ENCODE peak calls at places on chromosomes 12 and 14, in eight cellular contexts. G is IMR-90, P is GM13977, Q is cardiac fibroblast, B is GM12865, C is WTC11, X is RWPE1, U is neural crest cell. R is an unnamed sample.

GRCh38 chr14:35818346-35819115 is 7.6 kb upstream of the BRMS1L start:
- DNase-seq in P (peak; percentile 60), U (peak; percentile 14), B (peak; percentile 15), G (peak; percentile 58), Q (peak; percentile 66), C (no peak), X (peak; percentile 57), R (peak; percentile 54)

GRCh38 chr14:79333198-79333546 is 878.1 kb downstream of the DIO2 start:
- DNase-seq in P (no peak), Q (no peak), C (no peak), U (no peak), X (no peak), B (no peak), G (no peak), R (no peak)

GRCh38 chr14:50015708-50016107 is 100.7 kb downstream of the VCPKMT start:
- DNase-seq in G (no peak), U (no peak), X (no peak), P (no peak), B (no peak), Q (no peak), C (no peak), R (no peak)

GRCh38 chr14:105393151-105393550 is 5.2 kb upstream of the TEX22 start:
- DNase-seq in P (no peak), Q (no peak), B (no peak), X (no peak), C (no peak), G (no peak), U (no peak), R (no peak)

GRCh38 chr14:38336298-38336697 is 80.4 kb upstream of the CLEC14A start:
- DNase-seq in C (no peak), G (no peak), U (no peak), P (no peak), Q (peak; percentile 33), B (no peak), X (no peak), R (no peak)

GRCh38 chr12:131724534-131724933 is 13.6 kb downstream of the SFSWAP start:
- DNase-seq in X (no peak), G (peak; percentile 11), C (no peak), B (no peak), Q (no peak), U (no peak), P (no peak), R (no peak)

GRCh38 chr14:72965249-72965648 is 39.0 kb downstream of the DCAF4 start:
- DNase-seq in C (no peak), U (no peak), G (peak; percentile 62), Q (peak; percentile 68), X (peak; percentile 26), P (no peak), B (no peak), R (peak; percentile 55)

GRCh38 chr12:96015672-96016071 is 19.5 kb upstream of the HAL start:
- DNase-seq in X (no peak), Q (peak; percentile 47), B (no peak), G (peak; percentile 22), C (peak; percentile 50), P (no peak), U (no peak), R (peak; percentile 43)

GRCh38 chr12:111807232-111807631 is 34.8 kb upstream of the MAPKAPK5 start:
- DNase-seq in X (no peak), C (no peak), U (no peak), P (no peak), Q (no peak), B (no peak), G (no peak), R (no peak)

GRCh38 chr12:22800332-22800731 is 175.4 kb downstream of the ETNK1 start:
- DNase-seq in G (no peak), X (no peak), Q (no peak), C (no peak), P (no peak), B (no peak), U (no peak), R (peak; percentile 2)

GRCh38 chr12:59977779-59978178 is 381.9 kb downstream of the SLC16A7 start:
- DNase-seq in U (no peak), X (no peak), C (no peak), Q (no peak), P (no peak), G (no peak), B (no peak), R (no peak)

DNA sequence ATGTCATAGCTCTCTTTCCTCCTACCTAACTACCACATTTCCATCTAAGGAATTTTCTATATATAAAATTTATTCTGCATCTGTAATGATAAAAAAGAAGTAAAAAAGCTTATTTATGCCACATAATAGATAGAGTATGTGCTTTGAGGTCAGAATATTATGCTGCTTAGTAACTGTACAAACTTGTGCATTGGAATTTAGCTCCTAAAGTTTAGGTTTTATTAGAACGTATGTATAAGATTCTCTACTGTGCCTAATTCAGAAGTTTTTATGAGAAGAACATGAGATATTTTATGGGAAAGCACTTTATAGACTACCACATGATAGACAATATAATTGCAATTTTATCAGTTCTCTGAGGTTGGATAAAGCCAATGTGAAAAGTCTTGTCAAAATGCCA is 384.7 kb downstream of the SLC16A7 start:
- DNase-seq in X (no peak), U (no peak), P (no peak), Q (peak; percentile 22), B (no peak), G (peak; percentile 63), C (no peak), R (no peak)
- TF ChIP-seq CTCF in X (no peak), U (no peak), P (no peak), Q (no peak), B (no peak), G (no peak), C (no peak), R (no peak)

DNA sequence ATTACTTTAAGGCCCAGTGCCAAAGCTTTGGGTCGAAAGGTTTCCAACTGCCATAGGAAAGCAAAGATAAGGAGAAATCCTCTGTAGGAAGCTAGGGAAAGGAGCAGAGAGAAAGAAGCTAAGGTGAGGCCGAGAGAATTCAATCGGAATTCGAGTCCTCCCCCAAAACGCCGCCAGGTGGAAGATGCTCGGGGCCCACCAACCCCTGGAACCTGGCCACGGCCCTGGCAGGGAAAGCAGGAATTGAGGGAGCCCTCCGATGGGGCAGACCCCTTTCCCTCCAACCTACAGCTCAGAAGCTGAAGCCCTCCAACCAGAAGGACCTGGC is 498 bp downstream of the GMFB start:
- DNase-seq in B (no peak), Q (no peak), C (no peak), P (no peak), G (no peak), U (no peak), X (peak; percentile 35), R (no peak)
- TF ChIP-seq CTCF in B (peak; percentile 10), Q (peak; percentile 20), C (no peak), P (peak; percentile 7), G (no peak), U (peak; percentile 39), X (no peak), R (peak; percentile 5)

GRCh38 chr14:102799684-102800562 is 22.7 kb downstream of the TRAF3 start:
- DNase-seq in X (no peak), G (peak; percentile 90), P (no peak), U (no peak), B (no peak), Q (peak; percentile 59), C (no peak), R (no peak)

GRCh38 chr14:102796661-102797190 is 19.5 kb downstream of the TRAF3 start:
- DNase-seq in B (no peak), X (no peak), G (no peak), Q (no peak), P (no peak), U (no peak), C (no peak), R (no peak)

GRCh38 chr14:102793531-102794328 is 16.5 kb downstream of the TRAF3 start:
- DNase-seq in X (no peak), B (no peak), Q (no peak), G (no peak), C (no peak), P (no peak), U (no peak), R (no peak)

GRCh38 chr14:102798926-102799325 is 21.7 kb downstream of the TRAF3 start:
- DNase-seq in C (no peak), P (no peak), B (peak; percentile 90), G (no peak), U (no peak), Q (no peak), X (no peak), R (no peak)

GRCh38 chr14:102795060-102795925 is 18.0 kb downstream of the TRAF3 start:
- DNase-seq in U (no peak), B (peak; percentile 69), P (peak; percentile 49), Q (peak; percentile 94), X (peak; percentile 89), G (peak; percentile 91), C (no peak), R (peak; percentile 86)
- TF ChIP-seq CTCF in U (no peak), B (no peak), P (no peak), Q (peak; percentile 61), X (no peak), G (peak; percentile 62), C (no peak), R (no peak)

GRCh38 chr14:69674546-69675245 is 63.3 kb downstream of the SUSD6 start:
- DNase-seq in Q (no peak), X (no peak), G (no peak), U (no peak), C (no peak), B (no peak), P (no peak), R (no peak)

GRCh38 chr14:69675246-69675583 is 63.8 kb downstream of the SUSD6 start:
- DNase-seq in B (no peak), P (no peak), C (no peak), G (no peak), U (no peak), X (no peak), Q (no peak), R (no peak)

GRCh38 chr14:69673099-69673498 is 61.7 kb downstream of the SUSD6 start:
- DNase-seq in G (no peak), Q (no peak), U (no peak), B (peak; percentile 84), P (no peak), X (no peak), C (no peak), R (no peak)

GRCh38 chr14:69672372-69672771 is 61.0 kb downstream of the SUSD6 start:
- DNase-seq in U (no peak), G (no peak), Q (no peak), X (no peak), C (no peak), P (no peak), B (no peak), R (no peak)

GRCh38 chr14:69673578-69674305 is 62.3 kb downstream of the SUSD6 start:
- DNase-seq in P (no peak), B (no peak), Q (no peak), X (no peak), G (no peak), U (no peak), C (no peak), R (no peak)
- TF ChIP-seq CTCF in P (no peak), B (no peak), Q (peak; percentile 6), X (no peak), G (no peak), U (no peak), C (no peak), R (no peak)